ENCODE peak calls at places on chromosomes 11 and 22, in five cellular contexts. Y is adrenal gland, W is T-helper 1 cell, D is lower lobe of right lung, O is NAMALWA. N is an unnamed sample.

GRCh38 chr11:106249857-106250256 is 172.4 kb downstream of the AASDHPPT start:
- DNase-seq in O (no peak), D (no peak), W (no peak), Y (no peak), N (no peak)

GRCh38 chr11:94127632-94128031 is 1.0 kb upstream of the PANX1 start:
- DNase-seq in D (no peak), O (peak), W (no peak), Y (no peak), N (no peak)

GRCh38 chr11:134474070-134474860 is 62.2 kb upstream of the B3GAT1 start:
- DNase-seq in Y (no peak), O (no peak), D (no peak), W (no peak), N (no peak)

GRCh38 chr22:26461188-26461810 is 22.3 kb downstream of the HPS4 start:
- DNase-seq in Y (peak), D (peak), O (no peak), W (peak), N (peak)

GRCh38 chr22:20963201-20964052 is 3.6 kb upstream of the AIFM3 start:
- DNase-seq in D (no peak), W (no peak), Y (no peak), O (no peak), N (no peak)

GRCh38 chr11:67546852-67547251 is 23.6 kb upstream of the CABP2 start:
- DNase-seq in Y (no peak), W (no peak), O (no peak), D (no peak), N (no peak)

GRCh38 chr11:57432714-57433163 is 5.8 kb upstream of the SLC43A3 start:
- DNase-seq in W (no peak), Y (no peak), D (peak), O (no peak), N (peak)

GRCh38 chr11:19727246-19727645 is 14.6 kb downstream of the NAV2 start:
- DNase-seq in W (no peak), D (no peak), O (no peak), Y (no peak), N (peak)

GRCh38 chr11:105910095-105910715 is 111.8 kb downstream of the MSANTD4 start:
- DNase-seq in D (no peak), Y (no peak), W (no peak), O (no peak), N (no peak)

GRCh38 chr11:88538088-88538487 is 200.6 kb upstream of the CTSC start:
- DNase-seq in W (no peak), O (no peak), D (no peak), Y (no peak), N (no peak)

GRCh38 chr11:129791515-129791914 is 24.1 kb upstream of the TMEM45B start:
- DNase-seq in O (no peak), Y (no peak), D (no peak), W (no peak), N (no peak)

GRCh38 chr22:42343551-42344081 is 73.2 kb upstream of the TCF20 start:
- DNase-seq in W (no peak), D (no peak), O (no peak), Y (no peak), N (no peak)

GRCh38 chr11:69137148-69137844 is 18.4 kb upstream of the SMIM38 start:
- DNase-seq in O (no peak), Y (no peak), W (no peak), D (no peak), N (no peak)

GRCh38 chr11:90246468-90246867 is 23.6 kb upstream of the CHORDC1 start:
- DNase-seq in D (no peak), Y (no peak), O (no peak), W (no peak), N (no peak)

GRCh38 chr11:74636633-74637184 is 44.3 kb downstream of the POLD3 start:
- DNase-seq in W (no peak), Y (no peak), D (no peak), O (no peak), N (peak)

GRCh38 chr11:114183041-114183511 is 113.1 kb upstream of the NNMT start:
- DNase-seq in W (peak), Y (no peak), O (no peak), D (no peak), N (no peak)

GRCh38 chr22:47367107-47367690 is 604.7 kb downstream of the TBC1D22A start:
- DNase-seq in D (no peak), Y (no peak), W (no peak), O (no peak), N (no peak)

GRCh38 chr11:1446623-1447022 is 40.0 kb downstream of the MOB2 start:
- DNase-seq in Y (no peak), W (no peak), D (no peak), O (no peak), N (no peak)

GRCh38 chr22:24474649-24475048 is 20.5 kb upstream of the UPB1 start:
- DNase-seq in D (no peak), O (no peak), W (no peak), Y (no peak), N (peak)

GRCh38 chr22:49207008-49207775 is 620.5 kb downstream of the BRD1 start:
- DNase-seq in D (no peak), O (no peak), Y (no peak), W (no peak), N (no peak)

GRCh38 chr22:38352436-38352835 is 35.2 kb upstream of the CSNK1E start:
- DNase-seq in O (no peak), Y (no peak), D (no peak), W (no peak), N (no peak)

GRCh38 chr11:48052183-48053040 is 72.1 kb downstream of the PTPRJ start:
- DNase-seq in D (peak), O (no peak), Y (no peak), W (no peak), N (no peak)

GRCh38 chr11:19632435-19632834 is 80.2 kb upstream of the NAV2 start:
- DNase-seq in Y (no peak), W (no peak), D (no peak), O (no peak), N (peak)

GRCh38 chr22:50498322-50498861 is 9.1 kb downstream of the LMF2 start:
- DNase-seq in W (peak), O (peak), Y (peak), D (peak), N (peak)

GRCh38 chr11:37504925-37505324 is 906.9 kb upstream of the RAG2 start:
- DNase-seq in D (no peak), Y (no peak), O (no peak), W (no peak), N (peak)

GRCh38 chr11:43567396-43567975 is 113.1 kb upstream of the HSD17B12 start:
- DNase-seq in O (peak), D (no peak), Y (no peak), W (no peak), N (peak)

GRCh38 chr22:20569059-20570058 is 61.9 kb downstream of the MED15 start:
- DNase-seq in W (peak), Y (peak), O (no peak), D (peak), N (peak)

GRCh38 chr22:41943661-41944209 is 3.2 kb downstream of the CENPM start:
- DNase-seq in Y (no peak), W (no peak), D (no peak), O (no peak), N (peak)

GRCh38 chr11:78567209-78567608 is 7.5 kb downstream of the NARS2 start:
- DNase-seq in W (no peak), O (no peak), D (no peak), Y (no peak), N (peak)

GRCh38 chr22:39567135-39567946 is 3.2 kb upstream of the CACNA1I start:
- DNase-seq in O (no peak), Y (no peak), D (no peak), W (peak), N (no peak)